ENCODE peak calls at places on chromosome 18, in six cellular contexts. I is endodermal cell; Y is A549; W is lung; R is CD8-positive, alpha-beta memory T cell; P is right cardiac atrium. G is an unnamed sample. For H3K4me1, the result is how much of the 10 kb centered on the place peaks cover.

GRCh38 chr18:34120294-34120693 is 104.4 kb downstream of the NOL4 start:
- DNase-seq in P (no peak), I (no peak), W (no peak), R (no peak), Y (no peak), G (no peak)

GRCh38 chr18:28607991-28608390 is 431.1 kb upstream of the CDH2 start:
- DNase-seq in I (no peak), R (no peak), Y (no peak), P (no peak), W (no peak), G (no peak)

GRCh38 chr18:70249118-70249517 is 39.7 kb upstream of the SOCS6 start:
- DNase-seq in W (no peak), Y (no peak), I (no peak), P (no peak), R (no peak), G (no peak)

GRCh38 chr18:79818036-79818435 is 20.3 kb downstream of the KCNG2 start:
- DNase-seq in R (no peak), I (peak), P (no peak), Y (no peak), W (no peak), G (no peak)

GRCh38 chr18:22363867-22364463 is 53.8 kb downstream of the CTAGE1 start:
- DNase-seq in W (no peak), P (no peak), I (no peak), Y (no peak), R (peak), G (no peak)

GRCh38 chr18:62458346-62458745 is 64.5 kb upstream of the ZCCHC2 start:
- DNase-seq in W (no peak), P (no peak), I (no peak), R (no peak), Y (no peak), G (no peak)

GRCh38 chr18:57004366-57005121 is 142.3 kb upstream of the BOD1L2 start:
- DNase-seq in P (no peak), Y (no peak), R (no peak), I (no peak), W (no peak), G (no peak)

GRCh38 chr18:48832961-48833700 is 117.6 kb downstream of the SMAD7 start:
- DNase-seq in P (peak), I (peak), W (peak), Y (peak), R (no peak), G (no peak)

GRCh38 chr18:23038712-23039111 is 96.6 kb upstream of the CABLES1 start:
- DNase-seq in P (no peak), Y (no peak), R (no peak), I (no peak), W (no peak), G (no peak)

GRCh38 chr18:6728318-6728717 is 1.2 kb upstream of the ARHGAP28 start:
- DNase-seq in I (no peak), W (no peak), P (no peak), Y (no peak), R (no peak), G (no peak)

GRCh38 chr18:61901334-61901986 is 8.7 kb upstream of the RNF152 start:
- DNase-seq in R (no peak), P (no peak), I (peak), W (peak), Y (peak), G (peak)

GRCh38 chr18:48622911-48623431 is 84.1 kb downstream of the CTIF start:
- DNase-seq in W (no peak), I (peak), P (no peak), Y (no peak), R (no peak), G (no peak)

GRCh38 chr18:13234528-13234795 is 15.9 kb downstream of the LDLRAD4 start:
- DNase-seq in P (no peak), Y (no peak), I (no peak), W (no peak), R (no peak), G (no peak)

GRCh38 chr18:44556296-44556695 is 124.4 kb upstream of the SETBP1 start:
- DNase-seq in I (no peak), Y (no peak), P (no peak), W (no peak), R (no peak), G (no peak)
- H3K4me3 ChIP-seq in I (peak), Y (no peak), P (no peak), W (no peak), R (no peak), G (no peak)

DNA sequence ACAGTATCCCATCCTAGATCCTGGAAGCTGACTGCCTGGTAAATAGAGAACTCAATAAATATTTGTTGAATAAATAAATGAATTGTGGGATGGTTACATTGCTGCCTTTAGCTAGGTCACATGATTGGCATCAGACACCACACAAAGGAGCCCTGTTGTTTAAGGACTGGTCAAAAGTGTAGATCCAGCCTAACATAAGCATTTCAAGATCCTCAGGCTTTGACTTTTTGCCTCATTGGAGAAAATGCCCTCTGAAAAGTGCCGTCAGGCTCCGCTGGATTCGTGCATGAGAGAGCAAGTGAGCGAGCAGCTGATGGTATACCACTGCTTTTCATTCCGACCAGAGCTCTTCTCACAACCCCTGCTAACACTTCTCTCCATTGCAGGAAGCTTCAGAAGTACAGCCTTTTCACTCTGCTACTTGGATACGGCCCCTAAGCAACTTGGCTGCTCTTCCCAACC is 1.3 kb upstream of the ZNF24 start:
- DNase-seq in W (no peak), Y (no peak), I (no peak), P (no peak), R (no peak), G (no peak)
- H3K4me1 ChIP-seq in W (under half), Y (under half), I (under half), P (under half), R (under half), G (under half)

DNA sequence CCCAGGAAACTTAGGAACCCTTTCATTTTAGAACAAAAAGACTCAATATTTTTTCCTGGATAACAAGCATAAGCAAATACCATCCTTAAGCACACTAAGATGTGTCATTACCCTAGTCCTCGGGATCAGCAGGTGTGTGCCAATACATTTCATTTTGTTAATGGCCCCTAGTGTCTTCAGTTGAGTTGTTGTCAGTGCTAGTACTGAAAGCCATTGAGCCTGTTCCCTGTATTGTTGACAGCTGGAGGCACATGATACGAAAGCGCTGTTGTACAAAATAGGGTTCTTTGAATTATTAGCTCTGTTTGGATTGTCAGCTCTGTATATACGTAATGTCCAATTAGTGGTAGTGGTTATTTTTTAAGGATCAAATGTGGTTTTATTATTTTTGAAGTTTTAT is 29.5 kb downstream of the VAPA start:
- DNase-seq in I (no peak), P (no peak), Y (no peak), R (no peak), W (no peak), G (no peak)
- H3K27ac ChIP-seq in I (no peak), P (no peak), Y (no peak), R (no peak), W (no peak), G (no peak)

GRCh38 chr18:3305933-3306332 is 44.0 kb downstream of the MYL12B start:
- DNase-seq in Y (no peak), R (no peak), I (no peak), P (no peak), W (no peak), G (no peak)
- H3K4me3 ChIP-seq in Y (no peak), R (no peak), I (no peak), P (no peak), W (no peak), G (no peak)

DNA sequence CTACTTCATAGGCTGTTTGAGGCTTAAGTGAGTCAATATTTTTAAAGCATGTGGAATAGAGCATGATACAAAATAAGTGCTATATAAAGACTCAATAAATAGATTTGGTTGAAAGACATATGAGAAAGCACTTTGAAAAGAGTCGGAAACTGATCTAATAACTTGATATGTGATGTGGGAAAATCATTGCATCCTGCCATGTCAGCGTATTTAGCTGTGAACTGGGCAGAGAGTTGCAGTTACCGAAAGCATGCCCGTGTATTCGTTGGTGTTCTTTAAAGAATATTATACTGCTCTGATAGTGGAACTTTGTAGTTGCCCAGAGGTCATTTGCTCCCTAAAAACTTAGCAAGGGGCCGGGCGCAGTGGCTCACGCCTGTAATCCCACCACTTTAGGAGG is 37.8 kb upstream of the ZNF516 start:
- DNase-seq in I (no peak), R (no peak), Y (no peak), W (no peak), P (no peak), G (no peak)
- H3K4me1 ChIP-seq in I (under half), R (under half), Y (under half), W (under half), P (under half), G (under half)

GRCh38 chr18:21000667-21001066 is 110.9 kb downstream of the ROCK1 start:
- DNase-seq in Y (no peak), P (no peak), I (no peak), W (no peak), R (no peak), G (no peak)

GRCh38 chr18:21004721-21005120 is 106.9 kb downstream of the ROCK1 start:
- DNase-seq in P (no peak), R (no peak), Y (no peak), I (no peak), W (no peak), G (no peak)
- H3K27ac ChIP-seq in P (no peak), R (no peak), Y (no peak), I (no peak), W (no peak), G (no peak)

G was measured in naive thymus-derived CD4-positive, alpha-beta T cell.